ENCODE peak calls at places on chromosome 21, in six cellular contexts. G, L, F, M, C and K are unnamed samples.

GRCh38 chr21:38979271-38980196 is 173.8 kb downstream of the ETS2 start:
- DNase-seq in L (peak), F (peak), M (no peak), C (no peak), G (no peak), K (peak)

GRCh38 chr21:38929652-38930051 is 123.9 kb downstream of the ETS2 start:
- DNase-seq in C (no peak), L (no peak), M (no peak), G (no peak), F (no peak), K (no peak)

GRCh38 chr21:41901099-41901498 is 22.0 kb upstream of the PRDM15 start:
- DNase-seq in L (no peak), C (no peak), F (no peak), G (no peak), M (no peak), K (no peak)

GRCh38 chr21:44994581-44995171 is 54.8 kb downstream of the SLX9 start:
- DNase-seq in G (no peak), F (peak), L (no peak), C (no peak), M (no peak), K (peak)

GRCh38 chr21:18499761-18500376 is 96.3 kb upstream of the TMPRSS15 start:
- DNase-seq in G (peak), F (peak), M (no peak), L (peak), C (peak), K (peak)

GRCh38 chr21:29205009-29205408 is 74.6 kb downstream of the MAP3K7CL start:
- DNase-seq in C (no peak), G (no peak), L (no peak), M (no peak), F (no peak), K (no peak)

GRCh38 chr21:38995755-38996154 is 187.5 kb downstream of the PSMG1 start:
- DNase-seq in F (no peak), L (no peak), C (no peak), M (no peak), G (no peak), K (no peak)

GRCh38 chr21:17491716-17492414 is 21.0 kb upstream of the CXADR start:
- DNase-seq in F (peak), C (peak), G (peak), L (peak), M (peak), K (peak)

GRCh38 chr21:29849735-29850176 is 90.0 kb downstream of the GRIK1 start:
- DNase-seq in M (peak), F (peak), L (peak), C (peak), G (peak), K (peak)

GRCh38 chr21:38567577-38568360 is 69.5 kb upstream of the ERG start:
- DNase-seq in G (peak), L (peak), F (peak), M (no peak), C (no peak), K (peak)

GRCh38 chr21:42338730-42339715 is 11.8 kb downstream of the TFF2 start:
- DNase-seq in F (no peak), C (no peak), M (no peak), L (no peak), G (no peak), K (no peak)

GRCh38 chr21:38688068-38688467 is 117.7 kb upstream of the ETS2 start:
- DNase-seq in C (no peak), G (no peak), F (no peak), M (no peak), L (no peak), K (no peak)

GRCh38 chr21:25735221-25735894 is 586 bp downstream of the GABPA start:
- DNase-seq in L (peak), F (peak), M (peak), C (peak), G (peak), K (peak)

GRCh38 chr21:42360317-42360716 is 6.0 kb downstream of the TFF1 start:
- DNase-seq in M (no peak), G (no peak), C (no peak), L (no peak), F (no peak), K (no peak)

GRCh38 chr21:38388684-38389676 is 109.3 kb downstream of the ERG start:
- DNase-seq in L (no peak), M (no peak), F (no peak), G (peak), C (no peak), K (no peak)

GRCh38 chr21:41616063-41616591 is 108.2 kb upstream of the TMPRSS2 start:
- DNase-seq in G (peak), L (peak), C (no peak), F (peak), M (peak), K (no peak)

GRCh38 chr21:35274923-35275322 is 225.8 kb upstream of the RUNX1 start:
- DNase-seq in F (no peak), C (no peak), G (no peak), L (no peak), M (no peak), K (no peak)

GRCh38 chr21:35273331-35273730 is 224.2 kb upstream of the RUNX1 start:
- DNase-seq in G (no peak), M (no peak), L (no peak), F (no peak), C (no peak), K (peak)

GRCh38 chr21:35268817-35269216 is 219.7 kb upstream of the RUNX1 start:
- DNase-seq in G (no peak), M (no peak), C (no peak), L (no peak), F (no peak), K (no peak)

GRCh38 chr21:35275776-35276175 is 226.7 kb upstream of the RUNX1 start:
- DNase-seq in G (no peak), L (peak), M (no peak), C (no peak), F (no peak), K (peak)

GRCh38 chr21:35274090-35274489 is 225.0 kb upstream of the RUNX1 start:
- DNase-seq in F (no peak), G (no peak), M (no peak), L (no peak), C (no peak), K (no peak)
- TF ChIP-seq CTCF in F (no peak), G (no peak), M (no peak), L (no peak), C (no peak), K (no peak)

GRCh38 chr21:16072692-16073091 is 342.9 kb downstream of the USP25 start:
- DNase-seq in L (peak), G (peak), F (peak), C (no peak), M (no peak), K (no peak)

GRCh38 chr21:16071761-16072160 is 342.0 kb downstream of the USP25 start:
- DNase-seq in G (no peak), M (no peak), L (no peak), F (no peak), C (no peak), K (no peak)

GRCh38 chr21:16073571-16073970 is 343.8 kb downstream of the USP25 start:
- DNase-seq in F (peak), C (no peak), L (no peak), G (no peak), M (no peak), K (no peak)

GRCh38 chr21:16071082-16071481 is 341.3 kb downstream of the USP25 start:
- DNase-seq in C (no peak), M (no peak), G (no peak), L (no peak), F (peak), K (no peak)

DNA sequence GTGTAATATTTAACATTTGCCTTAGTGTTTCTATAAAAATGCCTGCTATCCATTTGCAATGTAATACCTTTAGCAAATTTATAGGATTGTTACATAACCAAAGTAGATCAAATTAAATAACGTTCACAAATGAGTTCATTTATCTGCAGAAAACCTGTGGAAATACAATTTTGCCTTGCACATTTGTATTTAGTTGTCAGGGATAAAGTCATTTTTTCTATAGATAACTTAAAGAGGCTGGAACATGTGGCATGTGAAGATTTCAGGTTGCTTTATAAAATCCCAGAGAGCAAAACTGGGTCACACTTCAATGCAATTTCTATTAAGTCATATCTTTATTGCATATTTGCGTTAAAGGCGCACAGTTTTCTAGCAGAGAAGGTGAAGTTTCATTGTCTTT is 342.4 kb downstream of the USP25 start:
- DNase-seq in C (no peak), M (no peak), G (no peak), F (no peak), L (no peak), K (no peak)
- H3K4me3 ChIP-seq in C (no peak), M (no peak), G (no peak), F (peak), L (no peak), K (no peak)

GRCh38 chr21:34670962-34671348 is 2.2 kb downstream of the CLIC6 start:
- DNase-seq in G (no peak), M (no peak), C (no peak), L (no peak), F (no peak), K (no peak)
- TF ChIP-seq CTCF in G (no peak), M (no peak), C (no peak), L (no peak), F (no peak), K (no peak)

GRCh38 chr21:43919283-43919682 is 54.3 kb downstream of the AGPAT3 start:
- DNase-seq in L (no peak), C (no peak), G (no peak), F (no peak), M (no peak), K (no peak)

GRCh38 chr21:43916076-43916475 is 51.1 kb downstream of the AGPAT3 start:
- DNase-seq in M (no peak), G (no peak), L (no peak), F (no peak), C (no peak), K (no peak)

GRCh38 chr21:43916691-43917514 is 51.9 kb downstream of the AGPAT3 start:
- DNase-seq in F (peak), L (peak), C (no peak), M (no peak), G (no peak), K (no peak)

GRCh38 chr21:43918385-43918947 is 53.4 kb downstream of the AGPAT3 start:
- DNase-seq in L (no peak), G (no peak), C (no peak), M (no peak), F (no peak), K (no peak)

GRCh38 chr21:43917515-43918384 is 52.7 kb downstream of the AGPAT3 start:
- DNase-seq in M (no peak), G (no peak), C (no peak), L (no peak), F (no peak), K (peak)
- H3K4me3 ChIP-seq in M (no peak), G (no peak), C (no peak), L (no peak), F (no peak), K (no peak)

GRCh38 chr21:32279377-32279680 is 480 bp upstream of the MIS18A start:
- DNase-seq in G (no peak), C (no peak), M (no peak), L (no peak), F (no peak), K (no peak)

GRCh38 chr21:32276671-32277070 is 2.2 kb downstream of the MIS18A start:
- DNase-seq in G (no peak), M (no peak), L (no peak), F (no peak), C (no peak), K (no peak)

GRCh38 chr21:32281531-32281930 is 2.7 kb upstream of the MIS18A start:
- DNase-seq in G (no peak), M (no peak), L (no peak), F (no peak), C (no peak), K (no peak)

GRCh38 chr21:32278068-32278467 is 781 bp downstream of the MIS18A start:
- DNase-seq in M (no peak), G (no peak), C (no peak), F (peak), L (no peak), K (peak)

DNA sequence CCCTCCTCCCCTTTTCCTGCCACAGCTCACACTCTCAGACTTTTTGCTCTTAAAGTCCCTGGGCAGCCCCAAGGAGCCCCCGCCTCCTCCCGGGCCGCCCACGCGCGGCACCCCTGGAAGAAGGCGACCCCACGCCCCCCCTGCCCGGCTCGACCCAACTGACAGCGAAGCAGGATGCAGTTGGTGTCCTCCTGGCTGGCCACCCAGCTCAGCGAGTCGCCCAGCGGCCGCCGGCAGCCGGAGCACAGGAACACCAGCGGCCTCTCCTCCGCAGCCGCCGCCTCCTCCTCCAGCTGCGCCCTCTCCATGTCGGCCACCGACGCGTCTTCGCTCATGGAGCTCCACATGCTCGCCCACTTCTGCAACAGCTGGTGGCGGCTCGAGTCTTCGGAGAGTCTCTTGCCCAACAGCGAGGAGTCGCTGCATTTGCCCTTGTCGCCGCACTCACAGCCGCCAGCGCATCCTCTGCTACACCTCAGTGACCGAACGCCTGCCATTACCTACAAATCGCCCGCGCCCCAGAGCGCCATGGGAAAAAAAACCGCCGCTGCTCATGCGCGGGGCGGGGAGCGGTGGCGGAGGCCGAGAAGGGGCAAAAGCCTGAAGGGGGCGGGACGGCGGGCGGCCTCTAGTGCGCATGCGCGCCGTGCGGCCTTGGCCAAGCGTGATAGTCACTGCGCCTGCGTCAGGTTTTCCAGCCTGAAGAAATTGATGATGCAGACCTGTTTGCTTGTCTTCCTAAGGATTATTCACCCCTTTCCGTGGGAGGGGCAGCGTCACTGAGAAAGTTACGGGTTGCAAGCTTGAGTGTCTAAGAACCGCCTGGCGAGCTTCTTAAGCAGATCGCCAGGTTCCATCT is at the start of gene MIS18A:
- DNase-seq in F (peak), L (peak), G (peak), C (peak), M (peak), K (peak)
- TF ChIP-seq CTCF in F (no peak), L (no peak), G (no peak), C (no peak), M (no peak), K (peak)

GRCh38 chr21:40577285-40578043 is 269.5 kb downstream of the DSCAM start:
- DNase-seq in C (no peak), F (no peak), L (no peak), M (no peak), G (no peak), K (no peak)

DNA sequence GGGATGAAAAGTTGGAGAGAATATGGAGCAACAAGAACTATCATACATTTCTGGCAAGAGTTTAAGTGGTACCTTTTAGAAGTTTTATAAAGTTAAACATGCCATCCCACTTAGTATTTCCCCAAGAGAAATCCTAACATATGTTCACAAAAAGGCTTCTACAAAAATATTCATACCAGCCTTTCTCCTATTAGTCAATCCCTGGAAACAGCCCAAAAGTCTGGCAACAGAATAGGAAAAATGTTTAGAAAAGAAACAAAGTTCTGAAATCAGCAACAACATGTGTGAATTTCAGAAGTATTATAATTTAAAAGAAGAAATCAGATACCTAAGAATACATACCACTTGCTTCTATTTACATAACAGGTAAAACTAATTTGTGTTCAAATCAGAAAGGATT is 271.0 kb downstream of the DSCAM start:
- DNase-seq in C (no peak), F (peak), G (no peak), M (no peak), L (no peak), K (no peak)
- H3K4me3 ChIP-seq in C (no peak), F (no peak), G (no peak), M (no peak), L (no peak), K (no peak)

GRCh38 chr21:46210378-46211136 is 18.0 kb downstream of the LSS start:
- DNase-seq in L (no peak), M (no peak), G (no peak), C (no peak), F (no peak), K (no peak)
- TF ChIP-seq CTCF in L (no peak), M (no peak), G (peak), C (peak), F (no peak), K (no peak)

DNA sequence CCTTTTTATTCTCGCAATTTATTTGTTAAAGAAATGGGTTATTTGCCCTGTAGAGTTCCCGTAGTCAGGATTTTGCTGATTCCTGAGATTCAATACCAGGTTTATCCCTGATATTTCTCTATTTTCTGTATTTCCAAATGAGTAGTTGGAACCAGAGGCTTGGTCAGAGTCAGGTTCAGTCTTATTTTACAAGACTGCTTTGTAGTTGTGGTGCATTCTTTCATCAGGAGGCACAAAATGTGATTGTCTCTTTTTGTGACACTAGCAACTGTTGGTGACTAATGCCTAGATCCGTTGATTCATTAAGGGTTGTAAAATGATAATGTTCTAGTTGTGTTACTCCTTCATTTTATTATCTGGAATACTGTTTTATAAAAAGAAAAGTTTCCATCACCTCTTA is 95.5 kb upstream of the TPTE start:
- DNase-seq in C (no peak), F (no peak), M (no peak), G (no peak), L (no peak), K (no peak)
- H3K4me3 ChIP-seq in C (no peak), F (no peak), M (no peak), G (no peak), L (no peak), K (no peak)

GRCh38 chr21:33896691-33897090 is 18.9 kb downstream of the ATP5PO start:
- DNase-seq in G (no peak), M (no peak), C (no peak), L (no peak), F (no peak), K (peak)

GRCh38 chr21:33892853-33893252 is 22.8 kb downstream of the ATP5PO start:
- DNase-seq in M (no peak), F (no peak), G (no peak), C (no peak), L (no peak), K (no peak)

GRCh38 chr21:33895356-33895755 is 20.2 kb downstream of the ATP5PO start:
- DNase-seq in F (no peak), G (no peak), M (no peak), L (no peak), C (no peak), K (no peak)

GRCh38 chr21:33893917-33894316 is 21.7 kb downstream of the ATP5PO start:
- DNase-seq in M (no peak), L (no peak), F (no peak), C (no peak), G (no peak), K (no peak)

GRCh38 chr21:33894736-33895288 is 20.8 kb downstream of the ATP5PO start:
- DNase-seq in F (peak), L (peak), M (peak), C (peak), G (peak), K (peak)
- TF ChIP-seq CTCF in F (peak), L (peak), M (peak), C (peak), G (peak), K (peak)